ENCODE peak calls at places on chromosomes 5 and 9, in seven cellular contexts. A is epithelial cell of proximal tubule, H is cardiac muscle cell, M is right atrium auricular region, V is sigmoid colon, S is colonic mucosa, X is thyroid gland. F is an unnamed sample.

GRCh38 chr5:2532809-2533208 is 218.7 kb downstream of the IRX2 start:
- DNase-seq in A (no peak), H (no peak), M (peak), V (no peak), S (no peak), X (no peak), F (no peak)

GRCh38 chr5:177070536-177071191 is 16.1 kb upstream of the FGFR4 start:
- DNase-seq in A (no peak), H (no peak), M (no peak), V (no peak), S (no peak), X (no peak), F (no peak)

GRCh38 chr9:123927625-123928308 is 2.2 kb downstream of the DENND1A start:
- DNase-seq in A (no peak), H (peak), M (no peak), V (no peak), S (peak), X (peak), F (no peak)

GRCh38 chr9:16532681-16533450 is 337.6 kb downstream of the BNC2 start:
- DNase-seq in A (no peak), H (peak), M (no peak), V (no peak), S (no peak), X (no peak), F (peak)

GRCh38 chr5:120503311-120503710 is 39.2 kb downstream of the PRR16 start:
- DNase-seq in A (no peak), H (no peak), M (no peak), V (no peak), S (no peak), X (no peak), F (no peak)

GRCh38 chr9:125462766-125463384 is 201.2 kb downstream of the GAPVD1 start:
- DNase-seq in A (no peak), H (no peak), M (no peak), V (no peak), S (no peak), X (no peak), F (no peak)

GRCh38 chr5:154755361-154756202 is at the start of gene LARP1:
- DNase-seq in A (no peak), H (peak), M (no peak), V (peak), S (peak), X (peak), F (no peak)

GRCh38 chr5:82355496-82355895 is 77.3 kb upstream of the RPS23 start:
- DNase-seq in A (no peak), H (no peak), M (no peak), V (no peak), S (no peak), X (no peak), F (no peak)

GRCh38 chr5:127299678-127300077 is 9.1 kb downstream of the MEGF10 start:
- DNase-seq in A (no peak), H (no peak), M (no peak), V (no peak), S (no peak), X (no peak), F (no peak)

GRCh38 chr5:136769900-136770684 is 404.7 kb upstream of the TRPC7 start:
- DNase-seq in A (no peak), H (peak), M (peak), V (peak), S (peak), X (peak), F (no peak)
- TF ChIP-seq CTCF in A (peak), H (peak), M (peak), V (peak), S (peak), X (peak), F (peak)

DNA sequence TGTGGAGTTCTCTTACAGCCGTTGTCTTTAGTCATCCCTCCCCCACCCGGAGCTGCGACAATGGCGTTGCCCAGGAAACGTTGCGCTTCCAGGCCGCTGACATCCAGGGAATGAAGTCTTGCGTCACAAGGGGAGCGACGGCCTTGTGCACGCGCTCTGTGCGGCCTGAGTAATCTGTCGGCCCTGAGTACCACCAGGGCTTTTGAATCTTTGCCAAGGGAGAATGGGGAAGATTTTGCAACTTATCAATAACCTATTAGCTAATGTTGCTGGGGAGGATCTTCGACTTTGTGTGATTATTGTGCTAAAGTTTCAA is at the start of gene SOX30:
- DNase-seq in A (no peak), H (no peak), M (no peak), V (no peak), S (no peak), X (no peak), F (no peak)
- H3K4me3 ChIP-seq in A (peak), H (no peak), M (peak), V (peak), S (peak), X (peak), F (peak)

GRCh38 chr5:80654391-80655230 is at the start of the genes DHFR and MSH3:
- DNase-seq in A (peak), H (peak), M (peak), V (peak), S (peak), X (peak), F (peak)
- TF ChIP-seq CTCF in A (no peak), H (no peak), M (no peak), V (no peak), S (no peak), X (no peak), F (no peak)

DNA sequence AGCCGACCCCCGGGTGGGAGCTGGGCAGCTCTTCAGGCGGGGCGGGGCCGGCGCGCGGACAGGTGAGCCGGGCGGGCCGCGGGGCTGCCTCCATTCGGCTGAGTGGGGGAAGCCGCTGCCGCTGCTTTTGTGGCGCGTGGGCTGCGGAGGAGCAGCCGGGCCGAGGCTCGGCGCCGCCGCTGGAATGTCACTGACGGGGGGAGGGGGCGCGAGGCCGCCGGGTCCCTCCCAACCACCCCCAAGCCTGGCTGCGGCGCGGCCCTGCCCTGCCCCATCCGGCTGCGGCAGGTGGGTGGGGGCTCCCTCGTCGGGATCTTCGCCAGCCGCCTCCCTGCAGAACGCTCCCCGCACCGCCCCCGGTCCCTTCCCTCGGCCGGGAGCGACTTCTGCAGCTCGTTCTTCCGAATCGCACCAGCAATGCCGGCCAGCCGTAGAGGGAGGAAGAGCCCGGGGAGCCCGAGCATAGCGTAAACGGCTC is 396 bp downstream of the SPTAN1 start:
- DNase-seq in A (no peak), H (peak), M (no peak), V (peak), S (peak), X (peak), F (no peak)
- H3K4me3 ChIP-seq in A (peak), H (peak), M (peak), V (peak), S (peak), X (peak), F (peak)

DNA sequence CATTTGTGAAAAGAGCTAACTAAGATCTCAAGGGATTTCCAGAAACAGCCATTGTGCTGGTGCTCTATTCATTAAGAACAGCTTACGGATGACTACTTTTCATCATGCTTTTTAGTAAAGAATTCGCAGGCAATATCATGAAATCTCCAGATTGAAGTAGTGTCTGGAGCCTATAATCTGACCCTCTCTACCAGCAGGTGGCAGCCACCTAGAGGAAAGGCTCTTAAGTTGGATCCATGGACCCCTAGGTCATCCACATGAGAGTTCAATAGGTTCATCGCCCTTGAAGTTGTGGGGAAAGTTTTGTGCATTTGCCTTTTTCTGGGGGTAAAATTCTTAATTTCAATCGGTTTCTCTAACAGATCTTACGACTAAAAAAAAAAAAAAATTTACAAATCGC is 82.3 kb downstream of the SLC1A3 start:
- DNase-seq in A (no peak), H (no peak), M (no peak), V (no peak), S (no peak), X (no peak), F (no peak)
- TF ChIP-seq CTCF in A (peak), H (peak), M (no peak), V (no peak), S (no peak), X (no peak), F (peak)

GRCh38 chr9:97682242-97682641 is 14.9 kb downstream of the XPA start:
- DNase-seq in A (no peak), H (no peak), M (no peak), V (no peak), S (no peak), X (no peak), F (no peak)
- H3K4me3 ChIP-seq in A (no peak), H (no peak), M (no peak), V (no peak), S (no peak), X (no peak), F (no peak)

GRCh38 chr5:31736127-31736526 is 97.2 kb downstream of the PDZD2 start:
- DNase-seq in A (no peak), H (no peak), M (no peak), V (no peak), S (no peak), X (no peak), F (no peak)
- TF ChIP-seq CTCF in A (no peak), H (no peak), M (no peak), V (no peak), S (no peak), X (no peak), F (no peak)

DNA sequence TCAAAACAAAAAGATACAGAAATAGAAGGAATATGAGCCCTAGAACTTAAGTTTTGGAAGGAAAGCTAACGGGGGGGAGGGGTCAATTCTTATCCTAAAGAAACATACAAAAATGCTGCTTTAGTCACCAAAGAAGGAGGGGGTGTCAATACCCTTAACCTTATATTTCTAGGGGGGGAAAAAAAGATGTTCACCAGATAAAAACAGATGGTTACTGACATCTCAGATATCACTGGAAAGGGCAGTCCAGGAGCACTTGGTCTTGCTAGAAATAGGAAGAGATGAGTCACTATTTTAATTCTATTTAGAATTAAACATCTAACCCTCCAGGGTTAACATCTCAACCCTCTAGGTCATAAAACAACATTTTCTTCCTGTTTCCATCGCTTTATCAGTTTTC is 1.7 kb downstream of the DIAPH1 start:
- DNase-seq in A (no peak), H (peak), M (no peak), V (no peak), S (no peak), X (no peak), F (no peak)
- H3K4me3 ChIP-seq in A (peak), H (no peak), M (no peak), V (no peak), S (peak), X (no peak), F (peak)

DNA sequence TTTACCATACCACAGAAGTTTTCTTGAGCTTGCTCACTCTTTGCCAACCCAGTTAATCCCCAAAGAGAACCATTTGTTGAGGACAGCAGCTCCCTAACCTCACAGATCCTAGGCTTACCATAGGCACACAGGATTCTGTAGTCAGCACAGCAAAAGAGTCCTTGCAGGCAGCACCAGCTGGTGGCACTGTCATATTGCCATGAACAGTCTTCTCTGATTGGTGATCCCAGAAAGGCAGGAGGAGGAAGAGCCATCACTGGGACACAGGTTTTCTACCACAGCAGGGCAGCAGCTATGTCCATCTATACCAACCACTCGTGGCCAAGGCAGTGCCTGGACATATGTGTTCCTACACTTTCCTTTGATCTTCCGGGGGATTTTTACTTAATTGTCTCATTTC is 297.1 kb upstream of the CD180 start:
- DNase-seq in A (no peak), H (peak), M (no peak), V (no peak), S (peak), X (peak), F (no peak)
- TF ChIP-seq CTCF in A (peak), H (peak), M (no peak), V (peak), S (peak), X (peak), F (peak)

F was measured in kidney epithelial cell.